ENCODE peak calls at places on chromosome 4, in six cellular contexts. L, F, D, P, V and I are unnamed samples.

GRCh38 chr4:82611982-82612381 is 50.2 kb upstream of the TMEM150C start:
- DNase-seq in L (no peak), F (no peak), D (no peak), P (no peak), V (no peak), I (no peak)

GRCh38 chr4:64713256-64713840 is 304.1 kb upstream of the TECRL start:
- DNase-seq in L (peak), F (peak), D (no peak), P (no peak), V (peak), I (peak)

GRCh38 chr4:184460495-184461285 is 13.7 kb downstream of the IRF2 start:
- DNase-seq in L (no peak), F (no peak), D (no peak), P (no peak), V (no peak), I (no peak)

GRCh38 chr4:182189107-182189878 is 53.9 kb upstream of the TENM3 start:
- DNase-seq in L (peak), F (no peak), D (no peak), P (no peak), V (no peak), I (no peak)

GRCh38 chr4:11271263-11271662 is 157.4 kb downstream of the HS3ST1 start:
- DNase-seq in L (no peak), F (no peak), D (no peak), P (no peak), V (no peak), I (no peak)

GRCh38 chr4:80918004-80918403 is 112.5 kb upstream of the BMP3 start:
- DNase-seq in L (no peak), F (no peak), D (no peak), P (no peak), V (no peak), I (no peak)

GRCh38 chr4:57055873-57056272 is 54.3 kb downstream of the IGFBP7 start:
- DNase-seq in L (no peak), F (no peak), D (no peak), P (no peak), V (no peak), I (no peak)

GRCh38 chr4:38279650-38280322 is 319.6 kb downstream of the PTTG2 start:
- DNase-seq in L (no peak), F (no peak), D (no peak), P (no peak), V (no peak), I (no peak)

GRCh38 chr4:1416948-1417260 is 10.7 kb upstream of the NKX1-1 start:
- DNase-seq in L (no peak), F (no peak), D (no peak), P (no peak), V (no peak), I (no peak)